ENCODE peak calls at places on chromosomes 11 and 22, in eight cellular contexts. One of them, this sample, is unnamed.

GRCh38 chr11:128181090-128181485 is 406.3 kb downstream of the ETS1 start:
- DNase-seq in HepG2: no peak
- DNase-seq in left ventricle myocardium inferior: no peak
- DNase-seq in HFFc6: no peak
- DNase-seq in Peyer's patch: no peak
- DNase-seq in fibroblast of mammary gland: peak
- DNase-seq in pancreas: no peak
- DNase-seq in tibial nerve: no peak
- DNase-seq in this sample: no peak

GRCh38 chr11:19767691-19768151 is 55.1 kb downstream of the NAV2 start:
- DNase-seq in HepG2: no peak
- DNase-seq in left ventricle myocardium inferior: no peak
- DNase-seq in HFFc6: no peak
- DNase-seq in Peyer's patch: no peak
- DNase-seq in fibroblast of mammary gland: no peak
- DNase-seq in pancreas: no peak
- DNase-seq in tibial nerve: no peak
- DNase-seq in this sample: no peak

GRCh38 chr11:10725114-10725906 is 25.7 kb upstream of the CTR9 start:
- DNase-seq in HepG2: no peak
- DNase-seq in left ventricle myocardium inferior: no peak
- DNase-seq in HFFc6: peak
- DNase-seq in Peyer's patch: no peak
- DNase-seq in fibroblast of mammary gland: peak
- DNase-seq in pancreas: no peak
- DNase-seq in tibial nerve: no peak
- DNase-seq in this sample: peak

GRCh38 chr11:3115321-3115720 is 49.8 kb downstream of the OSBPL5 start:
- DNase-seq in HepG2: no peak
- DNase-seq in left ventricle myocardium inferior: no peak
- DNase-seq in HFFc6: no peak
- DNase-seq in Peyer's patch: no peak
- DNase-seq in fibroblast of mammary gland: peak
- DNase-seq in pancreas: no peak
- DNase-seq in tibial nerve: no peak
- DNase-seq in this sample: no peak

GRCh38 chr11:65292866-65293265 is 21.8 kb upstream of the CDC42EP2 start:
- DNase-seq in HepG2: no peak
- DNase-seq in left ventricle myocardium inferior: no peak
- DNase-seq in HFFc6: no peak
- DNase-seq in Peyer's patch: no peak
- DNase-seq in fibroblast of mammary gland: no peak
- DNase-seq in pancreas: no peak
- DNase-seq in tibial nerve: no peak
- DNase-seq in this sample: no peak

GRCh38 chr22:37803195-37803635 is 4.5 kb upstream of the GCAT start:
- DNase-seq in HepG2: peak
- DNase-seq in left ventricle myocardium inferior: no peak
- DNase-seq in HFFc6: no peak
- DNase-seq in Peyer's patch: no peak
- DNase-seq in fibroblast of mammary gland: no peak
- DNase-seq in pancreas: no peak
- DNase-seq in tibial nerve: no peak
- DNase-seq in this sample: peak

GRCh38 chr11:111405551-111405950 is 26.5 kb upstream of the POU2AF1 start:
- DNase-seq in HepG2: no peak
- DNase-seq in left ventricle myocardium inferior: no peak
- DNase-seq in HFFc6: no peak
- DNase-seq in Peyer's patch: no peak
- DNase-seq in fibroblast of mammary gland: no peak
- DNase-seq in pancreas: no peak
- DNase-seq in tibial nerve: no peak
- DNase-seq in this sample: no peak

GRCh38 chr11:99176430-99176829 is 155.7 kb downstream of the CNTN5 start:
- DNase-seq in HepG2: no peak
- DNase-seq in left ventricle myocardium inferior: no peak
- DNase-seq in HFFc6: no peak
- DNase-seq in Peyer's patch: no peak
- DNase-seq in fibroblast of mammary gland: no peak
- DNase-seq in pancreas: no peak
- DNase-seq in tibial nerve: no peak
- DNase-seq in this sample: no peak

GRCh38 chr11:35553831-35554230 is 28.4 kb upstream of the PAMR1 start:
- DNase-seq in HepG2: no peak
- DNase-seq in left ventricle myocardium inferior: no peak
- DNase-seq in HFFc6: peak
- DNase-seq in Peyer's patch: no peak
- DNase-seq in fibroblast of mammary gland: peak
- DNase-seq in pancreas: no peak
- DNase-seq in tibial nerve: no peak
- DNase-seq in this sample: peak

GRCh38 chr11:67073908-67074307 is 17.3 kb downstream of the RHOD start:
- DNase-seq in HepG2: no peak
- DNase-seq in left ventricle myocardium inferior: no peak
- DNase-seq in HFFc6: no peak
- DNase-seq in Peyer's patch: no peak
- DNase-seq in fibroblast of mammary gland: no peak
- DNase-seq in pancreas: no peak
- DNase-seq in tibial nerve: no peak
- DNase-seq in this sample: peak

GRCh38 chr22:49995059-49995412 is 17.5 kb downstream of the IL17REL start:
- DNase-seq in HepG2: no peak
- DNase-seq in left ventricle myocardium inferior: no peak
- DNase-seq in HFFc6: no peak
- DNase-seq in Peyer's patch: no peak
- DNase-seq in fibroblast of mammary gland: no peak
- DNase-seq in pancreas: no peak
- DNase-seq in tibial nerve: no peak
- DNase-seq in this sample: peak

GRCh38 chr11:133570376-133570775 is 38.1 kb upstream of the OPCML start:
- DNase-seq in HepG2: no peak
- DNase-seq in left ventricle myocardium inferior: no peak
- DNase-seq in HFFc6: no peak
- DNase-seq in Peyer's patch: no peak
- DNase-seq in fibroblast of mammary gland: no peak
- DNase-seq in pancreas: no peak
- DNase-seq in tibial nerve: no peak
- DNase-seq in this sample: no peak

GRCh38 chr22:19943665-19944026 is 2.0 kb upstream of the TXNRD2 start:
- DNase-seq in HepG2: peak
- DNase-seq in left ventricle myocardium inferior: no peak
- DNase-seq in HFFc6: peak
- DNase-seq in Peyer's patch: no peak
- DNase-seq in fibroblast of mammary gland: peak
- DNase-seq in pancreas: no peak
- DNase-seq in tibial nerve: no peak
- DNase-seq in this sample: peak

GRCh38 chr11:7413961-7414728 is 71.2 kb upstream of the OLFML1 start:
- DNase-seq in HepG2: peak
- DNase-seq in left ventricle myocardium inferior: no peak
- DNase-seq in HFFc6: no peak
- DNase-seq in Peyer's patch: no peak
- DNase-seq in fibroblast of mammary gland: no peak
- DNase-seq in pancreas: no peak
- DNase-seq in tibial nerve: no peak
- DNase-seq in this sample: no peak

GRCh38 chr11:57370251-57370650 is 10.7 kb downstream of the PRG3 start:
- DNase-seq in HepG2: no peak
- DNase-seq in left ventricle myocardium inferior: no peak
- DNase-seq in HFFc6: peak
- DNase-seq in Peyer's patch: no peak
- DNase-seq in fibroblast of mammary gland: peak
- DNase-seq in pancreas: no peak
- DNase-seq in tibial nerve: no peak
- DNase-seq in this sample: peak

GRCh38 chr11:2779981-2780849 is 80.4 kb upstream of the KCNQ1OT1 start:
- DNase-seq in HepG2: peak
- DNase-seq in left ventricle myocardium inferior: peak
- DNase-seq in HFFc6: no peak
- DNase-seq in Peyer's patch: peak
- DNase-seq in fibroblast of mammary gland: no peak
- DNase-seq in pancreas: peak
- DNase-seq in tibial nerve: no peak
- DNase-seq in this sample: peak

GRCh38 chr11:68692115-68692514 is 7.8 kb downstream of the GAL start:
- DNase-seq in HepG2: no peak
- DNase-seq in left ventricle myocardium inferior: no peak
- DNase-seq in HFFc6: no peak
- DNase-seq in Peyer's patch: no peak
- DNase-seq in fibroblast of mammary gland: no peak
- DNase-seq in pancreas: no peak
- DNase-seq in tibial nerve: no peak
- DNase-seq in this sample: peak

GRCh38 chr11:68688881-68689280 is 4.5 kb downstream of the GAL start:
- DNase-seq in HepG2: no peak
- DNase-seq in left ventricle myocardium inferior: no peak
- DNase-seq in HFFc6: no peak
- DNase-seq in Peyer's patch: no peak
- DNase-seq in fibroblast of mammary gland: no peak
- DNase-seq in pancreas: no peak
- DNase-seq in tibial nerve: no peak
- DNase-seq in this sample: no peak

GRCh38 chr11:68691402-68691784 is 7.0 kb downstream of the GAL start:
- DNase-seq in HepG2: no peak
- DNase-seq in left ventricle myocardium inferior: no peak
- DNase-seq in HFFc6: no peak
- DNase-seq in Peyer's patch: no peak
- DNase-seq in fibroblast of mammary gland: no peak
- DNase-seq in pancreas: no peak
- DNase-seq in tibial nerve: no peak
- DNase-seq in this sample: peak

GRCh38 chr11:68689737-68690625 is 5.6 kb downstream of the GAL start:
- DNase-seq in HepG2: no peak
- DNase-seq in left ventricle myocardium inferior: no peak
- DNase-seq in HFFc6: no peak
- DNase-seq in Peyer's patch: no peak
- DNase-seq in fibroblast of mammary gland: no peak
- DNase-seq in pancreas: no peak
- DNase-seq in tibial nerve: no peak
- DNase-seq in this sample: no peak

DNA sequence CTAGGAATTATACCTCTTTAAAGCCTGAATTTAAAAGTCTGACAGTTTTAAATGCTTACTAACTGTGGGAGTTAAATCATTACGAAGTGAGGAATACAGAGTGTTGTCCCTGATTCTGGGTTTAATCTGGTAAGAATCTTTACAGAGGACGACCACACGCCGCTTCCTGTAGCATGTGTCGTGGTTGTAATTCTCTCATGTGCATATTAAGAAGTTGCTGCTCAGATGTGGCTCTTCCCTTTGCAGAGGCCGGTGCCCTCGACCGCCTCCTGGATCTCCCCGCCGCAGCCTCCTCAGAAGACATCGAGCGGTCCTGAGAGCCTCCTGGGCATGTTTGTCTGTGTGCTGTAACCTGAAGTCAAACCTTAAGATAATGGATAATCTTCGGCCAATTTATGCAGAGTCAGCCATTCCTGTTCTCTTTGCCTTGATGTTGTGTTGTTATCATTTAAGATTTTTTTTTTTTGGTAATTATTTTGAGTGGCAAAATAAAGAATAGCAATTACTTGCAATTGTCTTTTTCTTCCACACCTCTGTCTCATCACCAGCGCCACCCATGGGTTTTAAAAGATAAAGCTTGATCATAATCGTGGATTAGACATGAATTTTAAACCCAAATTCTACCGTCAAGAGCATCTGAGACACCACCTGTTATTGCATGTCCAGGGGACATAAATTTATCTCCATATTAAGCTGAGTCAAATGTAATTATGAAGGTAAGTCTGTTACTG is 6.5 kb downstream of the GAL start:
- DNase-seq in HepG2: no peak
- DNase-seq in left ventricle myocardium inferior: no peak
- DNase-seq in HFFc6: no peak
- DNase-seq in Peyer's patch: peak
- DNase-seq in fibroblast of mammary gland: no peak
- DNase-seq in pancreas: no peak
- DNase-seq in tibial nerve: no peak
- DNase-seq in this sample: peak
- TF ChIP-seq CTCF in HepG2: no peak
- TF ChIP-seq CTCF in left ventricle myocardium inferior: no peak
- TF ChIP-seq CTCF in HFFc6: peak
- TF ChIP-seq CTCF in Peyer's patch: no peak
- TF ChIP-seq CTCF in fibroblast of mammary gland: peak
- TF ChIP-seq CTCF in pancreas: no peak
- TF ChIP-seq CTCF in tibial nerve: no peak
- TF ChIP-seq CTCF in this sample: peak

GRCh38 chr11:14907411-14908213 is 15.6 kb upstream of the CYP2R1 start:
- DNase-seq in HepG2: peak
- DNase-seq in left ventricle myocardium inferior: peak
- DNase-seq in HFFc6: peak
- DNase-seq in Peyer's patch: peak
- DNase-seq in fibroblast of mammary gland: peak
- DNase-seq in pancreas: peak
- DNase-seq in tibial nerve: peak
- DNase-seq in this sample: peak
- TF ChIP-seq CTCF in HepG2: peak
- TF ChIP-seq CTCF in left ventricle myocardium inferior: peak
- TF ChIP-seq CTCF in HFFc6: peak
- TF ChIP-seq CTCF in Peyer's patch: peak
- TF ChIP-seq CTCF in fibroblast of mammary gland: peak
- TF ChIP-seq CTCF in pancreas: peak
- TF ChIP-seq CTCF in tibial nerve: peak
- TF ChIP-seq CTCF in this sample: peak

DNA sequence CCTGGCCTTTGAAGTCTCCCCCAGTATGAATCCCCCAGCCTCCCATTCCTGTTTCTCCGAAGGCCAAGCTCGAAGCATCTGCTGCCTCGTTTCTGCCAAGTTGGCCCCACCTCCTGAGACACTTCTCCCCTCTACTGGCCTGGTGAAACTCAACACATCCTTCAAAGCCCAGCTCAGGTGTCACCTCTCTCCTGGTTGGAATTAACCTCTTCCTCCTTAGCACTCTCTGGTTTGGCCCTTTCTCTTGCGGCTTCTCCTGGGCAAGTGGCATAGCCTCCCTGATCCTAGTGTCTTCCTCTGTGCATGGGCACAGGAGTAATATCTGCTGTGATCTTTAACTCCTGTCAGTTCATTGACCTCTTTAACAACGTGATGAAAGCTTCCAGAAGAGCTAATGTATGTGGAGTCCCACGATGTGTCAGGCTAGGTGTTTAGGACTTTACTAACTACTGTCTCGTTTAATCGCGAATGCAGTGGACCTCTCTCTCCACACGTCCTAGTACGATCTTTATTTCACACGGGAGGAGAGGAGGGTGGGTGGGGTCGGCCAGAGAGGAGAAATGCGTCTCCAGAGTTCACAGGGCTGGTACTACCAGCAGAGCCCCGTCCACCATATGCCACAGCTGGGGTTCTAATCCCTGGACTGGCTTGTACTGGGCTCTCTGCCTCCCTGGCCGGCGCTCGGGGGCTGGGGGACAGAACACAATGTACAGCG is 824 bp upstream of the PTPRJ start:
- DNase-seq in HepG2: no peak
- DNase-seq in left ventricle myocardium inferior: no peak
- DNase-seq in HFFc6: no peak
- DNase-seq in Peyer's patch: no peak
- DNase-seq in fibroblast of mammary gland: no peak
- DNase-seq in pancreas: no peak
- DNase-seq in tibial nerve: no peak
- DNase-seq in this sample: peak
- TF ChIP-seq CTCF in HepG2: peak
- TF ChIP-seq CTCF in left ventricle myocardium inferior: no peak
- TF ChIP-seq CTCF in HFFc6: no peak
- TF ChIP-seq CTCF in Peyer's patch: no peak
- TF ChIP-seq CTCF in fibroblast of mammary gland: no peak
- TF ChIP-seq CTCF in pancreas: no peak
- TF ChIP-seq CTCF in tibial nerve: no peak
- TF ChIP-seq CTCF in this sample: no peak

GRCh38 chr22:46833228-46833627 is 70.8 kb downstream of the TBC1D22A start:
- DNase-seq in HepG2: peak
- DNase-seq in left ventricle myocardium inferior: no peak
- DNase-seq in HFFc6: no peak
- DNase-seq in Peyer's patch: no peak
- DNase-seq in fibroblast of mammary gland: no peak
- DNase-seq in pancreas: no peak
- DNase-seq in tibial nerve: no peak
- DNase-seq in this sample: no peak
- TF ChIP-seq CTCF in HepG2: peak
- TF ChIP-seq CTCF in left ventricle myocardium inferior: peak
- TF ChIP-seq CTCF in HFFc6: peak
- TF ChIP-seq CTCF in Peyer's patch: peak
- TF ChIP-seq CTCF in fibroblast of mammary gland: no peak
- TF ChIP-seq CTCF in pancreas: peak
- TF ChIP-seq CTCF in tibial nerve: no peak
- TF ChIP-seq CTCF in this sample: peak

This sample was measured in osteoblast.